ENCODE peak calls at places on chromosomes 11 and 22, in four cellular contexts. One of them, this sample, is unnamed.
A peak's percentile ranks its signal among the peaks of the same experiment; 100 is the strongest.

GRCh38 chr11:116707250-116707649 is 65.5 kb downstream of the BUD13 start:
- DNase-seq in memory B cell: no peak
- DNase-seq in HT-29: peak; percentile 16
- DNase-seq in ACHN: no peak
- DNase-seq in this sample: no peak

GRCh38 chr11:109547356-109548027 is 125.5 kb downstream of the C11orf87 start:
- DNase-seq in HT-29: no peak
- DNase-seq in ACHN: peak; percentile 87
- DNase-seq in memory B cell: no peak
- DNase-seq in this sample: peak; percentile 44

GRCh38 chr11:64117763-64118459 is 48.0 kb downstream of the MACROD1 start:
- DNase-seq in ACHN: no peak
- DNase-seq in memory B cell: no peak
- DNase-seq in HT-29: no peak
- DNase-seq in this sample: no peak

GRCh38 chr22:43263645-43264514 is 76.9 kb upstream of the TTLL12 start:
- DNase-seq in memory B cell: peak; percentile 28
- DNase-seq in HT-29: peak; percentile 58
- DNase-seq in ACHN: peak; percentile 64
- DNase-seq in this sample: peak; percentile 59

GRCh38 chr11:40118780-40119179 is 1340.7 kb downstream of the LRRC4C start:
- DNase-seq in memory B cell: no peak
- DNase-seq in HT-29: no peak
- DNase-seq in ACHN: no peak
- DNase-seq in this sample: no peak

GRCh38 chr11:73358071-73358470 is 18.1 kb upstream of the RELT start:
- DNase-seq in ACHN: no peak
- DNase-seq in HT-29: no peak
- DNase-seq in memory B cell: no peak
- DNase-seq in this sample: no peak

GRCh38 chr22:47686594-47687363 is 924.3 kb downstream of the TBC1D22A start:
- DNase-seq in ACHN: no peak
- DNase-seq in memory B cell: no peak
- DNase-seq in HT-29: no peak
- DNase-seq in this sample: no peak

GRCh38 chr22:46910624-46911023 is 148.2 kb downstream of the TBC1D22A start:
- DNase-seq in memory B cell: no peak
- DNase-seq in ACHN: no peak
- DNase-seq in HT-29: no peak
- DNase-seq in this sample: no peak

GRCh38 chr22:24772493-24773220 is 1.9 kb downstream of the PIWIL3 start:
- DNase-seq in HT-29: peak; percentile 47
- DNase-seq in ACHN: peak; percentile 63
- DNase-seq in memory B cell: no peak
- DNase-seq in this sample: peak; percentile 32

GRCh38 chr11:69938206-69938605 is 119.0 kb upstream of the FGF3 start:
- DNase-seq in ACHN: no peak
- DNase-seq in HT-29: no peak
- DNase-seq in memory B cell: no peak
- DNase-seq in this sample: no peak